ENCODE peak calls at places on chromosomes 1 and 21, in five cellular contexts. X, S, Z, N and P are unnamed samples.

GRCh38 chr1:15724949-15725880 is 10.8 kb upstream of the SLC25A34 start:
- DNase-seq in N (no peak), X (no peak), S (no peak), Z (no peak), P (no peak)

GRCh38 chr1:184075040-184076029 is 23.8 kb downstream of the TSEN15 start:
- DNase-seq in X (peak; percentile 65), S (peak; percentile 34), N (no peak), Z (peak; percentile 71), P (no peak)

GRCh38 chr1:151988405-151988851 is 5.2 kb downstream of the S100A10 start:
- DNase-seq in S (peak; percentile 87), X (peak; percentile 77), Z (no peak), N (no peak), P (no peak)

GRCh38 chr1:198749279-198749678 is 110.4 kb downstream of the PTPRC start:
- DNase-seq in S (no peak), N (no peak), X (peak; percentile 4), Z (no peak), P (no peak)

GRCh38 chr1:244214009-244214967 is 163.2 kb downstream of the ZBTB18 start:
- DNase-seq in S (peak; percentile 88), Z (no peak), X (peak; percentile 99), N (no peak), P (peak; percentile 29)

GRCh38 chr1:99599678-99600175 is 46.2 kb upstream of the PALMD start:
- DNase-seq in Z (no peak), X (peak; percentile 65), N (no peak), S (peak; percentile 25), P (no peak)

GRCh38 chr1:165828581-165829329 is 1.3 kb downstream of the UCK2 start:
- DNase-seq in N (no peak), Z (peak; percentile 74), X (peak; percentile 78), S (peak; percentile 76), P (peak; percentile 65)

GRCh38 chr1:185998391-185998790 is 264.2 kb downstream of the HMCN1 start:
- DNase-seq in S (no peak), N (no peak), X (peak; percentile 6), Z (no peak), P (no peak)

GRCh38 chr1:197017558-197018146 is 40.3 kb downstream of the CFHR5 start:
- DNase-seq in S (no peak), X (no peak), N (no peak), Z (no peak), P (no peak)

GRCh38 chr1:56175211-56175610 is 404.2 kb downstream of the PLPP3 start:
- DNase-seq in X (no peak), S (no peak), N (no peak), Z (no peak), P (no peak)

GRCh38 chr1:53292690-53293089 is 35.2 kb downstream of the LRP8 start:
- DNase-seq in Z (no peak), S (no peak), X (no peak), N (no peak), P (no peak)

GRCh38 chr1:176691251-176692228 is 228.6 kb downstream of the PAPPA2 start:
- DNase-seq in X (peak; percentile 32), S (peak; percentile 42), N (no peak), Z (peak; percentile 90), P (no peak)

GRCh38 chr1:17922833-17923232 is 167.7 kb downstream of the ACTL8 start:
- DNase-seq in S (peak; percentile 28), Z (peak; percentile 80), X (peak; percentile 8), N (peak; percentile 11), P (peak; percentile 64)

GRCh38 chr1:25529518-25530347 is 13.7 kb upstream of the LDLRAP1 start:
- DNase-seq in S (no peak), Z (no peak), X (no peak), N (no peak), P (no peak)

GRCh38 chr21:44931501-44932365 is 8.1 kb upstream of the SLX9 start:
- DNase-seq in S (no peak), X (no peak), N (no peak), Z (no peak), P (no peak)

GRCh38 chr21:14548751-14549150 is 2.6 kb upstream of the SAMSN1 start:
- DNase-seq in N (no peak), Z (no peak), S (no peak), X (no peak), P (no peak)

GRCh38 chr1:83024251-83024767 is 974.6 kb downstream of the TTLL7 start:
- DNase-seq in Z (no peak), S (no peak), N (no peak), X (no peak), P (no peak)

GRCh38 chr1:185732941-185733340 is 1.2 kb upstream of the HMCN1 start:
- DNase-seq in S (no peak), X (no peak), Z (no peak), N (no peak), P (no peak)

GRCh38 chr1:243483952-243484351 is 228.1 kb downstream of the SDCCAG8 start:
- DNase-seq in Z (no peak), S (no peak), X (no peak), N (no peak), P (no peak)

GRCh38 chr1:84390231-84390630 is 8.1 kb upstream of the DNASE2B start:
- DNase-seq in S (peak; percentile 66), Z (no peak), X (no peak), N (no peak), P (no peak)

GRCh38 chr1:110068646-110069301 is 1.7 kb downstream of the ALX3 start:
- DNase-seq in N (no peak), Z (peak; percentile 32), S (no peak), X (no peak), P (peak; percentile 39)

GRCh38 chr1:154943649-154944421 is 7.3 kb upstream of the PMVK start:
- DNase-seq in N (no peak), S (peak; percentile 53), Z (peak; percentile 56), X (no peak), P (peak; percentile 70)

GRCh38 chr21:33196956-33197374 is 32.8 kb upstream of the IFNAR2 start:
- DNase-seq in N (peak; percentile 57), Z (peak; percentile 91), S (peak; percentile 70), X (peak; percentile 41), P (peak; percentile 85)

GRCh38 chr1:19348441-19349198 is 36.5 kb downstream of the SLC66A1 start:
- DNase-seq in N (no peak), S (no peak), X (no peak), Z (no peak), P (no peak)

GRCh38 chr1:221097479-221098281 is 218.4 kb downstream of the HLX start:
- DNase-seq in X (peak; percentile 95), S (no peak), Z (no peak), N (no peak), P (no peak)

GRCh38 chr1:41108696-41109284 is 87.3 kb upstream of the SLFNL1 start:
- DNase-seq in Z (no peak), X (peak; percentile 1), N (no peak), S (no peak), P (no peak)

GRCh38 chr1:1230656-1231399 is 973 bp downstream of the SDF4 start:
- DNase-seq in N (no peak), X (peak; percentile 80), S (no peak), Z (no peak), P (no peak)
- TF ChIP-seq CTCF in N (no peak), X (peak; percentile 67), S (no peak), Z (peak; percentile 35), P (no peak)

DNA sequence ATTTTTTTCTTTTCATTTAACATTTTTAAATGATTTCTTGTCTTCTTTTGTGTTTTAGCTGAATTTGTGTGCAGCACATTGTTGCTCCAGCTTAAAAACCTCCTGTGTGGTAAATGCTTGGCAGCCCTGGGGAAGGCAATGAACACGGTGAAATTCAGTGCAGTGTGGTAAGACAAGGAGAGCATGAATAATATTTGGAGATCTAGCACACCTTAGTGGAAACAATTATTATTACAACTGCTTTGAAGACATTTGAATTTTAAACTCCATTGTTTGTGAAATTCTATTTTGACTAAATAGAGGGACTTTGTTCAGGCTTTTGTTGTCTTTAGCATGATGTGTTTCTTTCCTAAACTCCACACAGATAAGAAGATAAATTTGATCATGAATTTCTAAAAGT is 242.6 kb upstream of the CXADR start:
- DNase-seq in Z (peak; percentile 62), S (peak; percentile 5), X (peak; percentile 32), N (no peak), P (no peak)
- TF ChIP-seq CTCF in Z (peak; percentile 42), S (peak; percentile 32), X (peak; percentile 68), N (no peak), P (peak; percentile 50)

GRCh38 chr1:2514863-2515762 is 11.3 kb downstream of the PANK4 start:
- DNase-seq in S (no peak), N (no peak), Z (no peak), X (no peak), P (no peak)
- TF ChIP-seq CTCF in S (no peak), N (no peak), Z (no peak), X (peak; percentile 58), P (peak; percentile 38)

GRCh38 chr1:205374205-205375078 is 17.7 kb upstream of the KLHDC8A start:
- DNase-seq in X (peak; percentile 68), Z (no peak), N (no peak), S (peak; percentile 96), P (no peak)

GRCh38 chr1:205377355-205377754 is 20.6 kb upstream of the KLHDC8A start:
- DNase-seq in N (no peak), S (no peak), Z (no peak), X (no peak), P (no peak)

GRCh38 chr1:205376739-205377138 is 20.0 kb upstream of the KLHDC8A start:
- DNase-seq in S (no peak), X (peak; percentile 44), Z (no peak), N (no peak), P (no peak)

GRCh38 chr1:205373022-205373421 is 16.3 kb upstream of the KLHDC8A start:
- DNase-seq in S (no peak), X (no peak), N (no peak), Z (no peak), P (no peak)

GRCh38 chr1:205375816-205376545 is 19.3 kb upstream of the KLHDC8A start:
- DNase-seq in N (no peak), Z (peak; percentile 72), X (peak; percentile 62), S (peak; percentile 81), P (no peak)
- TF ChIP-seq CTCF in N (no peak), Z (no peak), X (no peak), S (no peak), P (no peak)

GRCh38 chr1:67146539-67146938 is 11.8 kb upstream of the C1orf141 start:
- DNase-seq in X (no peak), S (no peak), Z (no peak), N (no peak), P (no peak)

GRCh38 chr1:67148516-67149178 is 13.9 kb upstream of the C1orf141 start:
- DNase-seq in S (no peak), N (no peak), X (no peak), Z (no peak), P (no peak)

GRCh38 chr1:67146101-67146500 is 11.3 kb upstream of the C1orf141 start:
- DNase-seq in N (no peak), X (no peak), Z (no peak), S (no peak), P (no peak)

GRCh38 chr1:67142931-67143330 is 8.2 kb upstream of the C1orf141 start:
- DNase-seq in Z (no peak), S (no peak), N (no peak), X (no peak), P (no peak)

GRCh38 chr1:67144696-67145095 is 9.9 kb upstream of the C1orf141 start:
- DNase-seq in S (no peak), Z (no peak), N (no peak), X (no peak), P (no peak)
- TF ChIP-seq CTCF in S (peak; percentile 23), Z (peak; percentile 48), N (peak; percentile 61), X (peak; percentile 71), P (peak; percentile 55)